ENCODE peak calls at places on chromosome 11, in four cellular contexts. One of them, this sample, is unnamed.

GRCh38 chr11:112810951-112811350 is 150.3 kb upstream of the NCAM1 start:
- DNase-seq in memory B cell: no peak
- DNase-seq in AG04450: no peak
- DNase-seq in astrocyte of the cerebellum: no peak
- DNase-seq in this sample: peak; percentile 21

GRCh38 chr11:134032501-134033091 is 36.3 kb upstream of the JAM3 start:
- DNase-seq in memory B cell: no peak
- DNase-seq in AG04450: no peak
- DNase-seq in astrocyte of the cerebellum: no peak
- DNase-seq in this sample: no peak

GRCh38 chr11:120392791-120393190 is 56.6 kb downstream of the ARHGEF12 start:
- DNase-seq in memory B cell: no peak
- DNase-seq in AG04450: no peak
- DNase-seq in astrocyte of the cerebellum: no peak
- DNase-seq in this sample: no peak

GRCh38 chr11:117466966-117467365 is 139.3 kb downstream of the CEP164 start:
- DNase-seq in memory B cell: no peak
- DNase-seq in AG04450: no peak
- DNase-seq in astrocyte of the cerebellum: no peak
- DNase-seq in this sample: no peak

GRCh38 chr11:61760946-61761345 is 8.5 kb downstream of the MYRF start:
- DNase-seq in memory B cell: no peak
- DNase-seq in AG04450: no peak
- DNase-seq in astrocyte of the cerebellum: no peak
- DNase-seq in this sample: no peak

GRCh38 chr11:18791175-18792065 is at the start of gene PTPN5:
- DNase-seq in memory B cell: no peak
- DNase-seq in AG04450: no peak
- DNase-seq in astrocyte of the cerebellum: no peak
- DNase-seq in this sample: peak; percentile 17

GRCh38 chr11:130454495-130455262 is 6.2 kb downstream of the ADAMTS15 start:
- DNase-seq in memory B cell: no peak
- DNase-seq in AG04450: no peak
- DNase-seq in astrocyte of the cerebellum: no peak
- DNase-seq in this sample: no peak

GRCh38 chr11:132605794-132606570 is 926.3 kb downstream of the OPCML start:
- DNase-seq in memory B cell: no peak
- DNase-seq in AG04450: no peak
- DNase-seq in astrocyte of the cerebellum: no peak
- DNase-seq in this sample: no peak

GRCh38 chr11:65787649-65788622 is 1.1 kb downstream of the OVOL1 start:
- DNase-seq in memory B cell: no peak
- DNase-seq in AG04450: no peak
- DNase-seq in astrocyte of the cerebellum: no peak
- DNase-seq in this sample: no peak

GRCh38 chr11:110738641-110739040 is 26.4 kb upstream of the ARHGAP20 start:
- DNase-seq in memory B cell: no peak
- DNase-seq in AG04450: no peak
- DNase-seq in astrocyte of the cerebellum: no peak
- DNase-seq in this sample: no peak

GRCh38 chr11:59141673-59142460 is 789 bp upstream of the FAM111A start:
- DNase-seq in memory B cell: no peak
- DNase-seq in AG04450: no peak
- DNase-seq in astrocyte of the cerebellum: peak; percentile 8
- DNase-seq in this sample: no peak

GRCh38 chr11:132220464-132220863 is 850.0 kb downstream of the NTM start:
- DNase-seq in memory B cell: no peak
- DNase-seq in AG04450: peak; percentile 18
- DNase-seq in astrocyte of the cerebellum: peak; percentile 86
- DNase-seq in this sample: no peak

GRCh38 chr11:104451193-104451592 is 287.2 kb upstream of the PDGFD start:
- DNase-seq in memory B cell: no peak
- DNase-seq in AG04450: no peak
- DNase-seq in astrocyte of the cerebellum: no peak
- DNase-seq in this sample: peak; percentile 29